ENCODE peak calls at places on chromosome 18, in five cellular contexts. M is T-helper 2 cell treated with Interferon-gamma antibody and Interleukin-4, amounts not matched to agents 5 μg/mL and 100 μg/mL, for 36 hours; I is NCI-H1105; B is nucleus accumbens; L is stimulated activated CD4-positive, alpha-beta T cell treated with anti-CD3 and anti-CD28 coated beads, Interleukin-2, amount 100 ng/mL, for 24 hours. C is an unnamed sample.
A peak's percentile ranks its signal among the peaks of the same experiment; 100 is the strongest.

GRCh38 chr18:25650201-25650941 is 298.4 kb upstream of the ZNF521 start:
- DNase-seq in M (no peak), I (no peak), B (no peak), L (no peak), C (peak; percentile 67)

GRCh38 chr18:76451475-76452331 is 43.3 kb downstream of the ZNF516 start:
- DNase-seq in I (no peak), B (no peak), M (no peak), L (no peak), C (no peak)

GRCh38 chr18:11975721-11976120 is 5.6 kb upstream of the IMPA2 start:
- DNase-seq in L (no peak), I (no peak), M (no peak), B (no peak), C (no peak)

GRCh38 chr18:25516747-25517498 is 165.0 kb upstream of the ZNF521 start:
- DNase-seq in L (no peak), B (no peak), M (no peak), I (peak; percentile 32), C (no peak)

GRCh38 chr18:54812885-54813284 is 15.4 kb upstream of the RAB27B start:
- DNase-seq in I (no peak), M (peak; percentile 27), B (no peak), L (no peak), C (no peak)

GRCh38 chr18:76213996-76214395 is 281.0 kb downstream of the ZNF516 start:
- DNase-seq in B (no peak), M (no peak), L (no peak), I (no peak), C (no peak)

GRCh38 chr18:76490040-76490439 is 5.0 kb downstream of the ZNF516 start:
- DNase-seq in M (no peak), B (no peak), I (no peak), L (no peak), C (no peak)

GRCh38 chr18:35451032-35451431 is 46.7 kb downstream of the INO80C start:
- DNase-seq in L (no peak), B (no peak), I (peak; percentile 7), M (no peak), C (no peak)

GRCh38 chr18:48453330-48454063 is 44.3 kb upstream of the ZBTB7C start:
- DNase-seq in I (no peak), B (no peak), M (no peak), L (no peak), C (no peak)

GRCh38 chr18:8988262-8988871 is 114.1 kb upstream of the NDUFV2 start:
- DNase-seq in I (peak; percentile 22), M (peak; percentile 18), L (peak; percentile 60), B (peak; percentile 11), C (peak; percentile 46)

GRCh38 chr18:76686737-76687231 is 135.6 kb upstream of the ZNF236 start:
- DNase-seq in L (peak; percentile 23), I (peak; percentile 52), M (no peak), B (no peak), C (peak; percentile 48)

GRCh38 chr18:50163505-50163904 is 31.4 kb downstream of the MYO5B start:
- DNase-seq in B (no peak), L (no peak), I (peak; percentile 48), M (no peak), C (no peak)